ENCODE peak calls at places on chromosomes 11 and 22, in seven cellular contexts. D is PC-3, G is SK-N-SH, F is HCT116, V is GM23338, E is MM.1S, J is hepatocyte. Y is an unnamed sample.

GRCh38 chr11:44574620-44575287 is 9.3 kb downstream of the CD82 start:
- DNase-seq in D (peak; percentile 57), G (peak; percentile 3), F (no peak), V (no peak), E (peak; percentile 38), J (no peak), Y (peak; percentile 92)

GRCh38 chr11:6404341-6405038 is 14.2 kb downstream of the SMPD1 start:
- DNase-seq in D (no peak), G (no peak), F (no peak), V (no peak), E (no peak), J (no peak), Y (peak; percentile 59)

GRCh38 chr11:75432911-75433321 is at the start of gene KLHL35:
- DNase-seq in D (no peak), G (no peak), F (no peak), V (no peak), E (no peak), J (no peak), Y (no peak)

GRCh38 chr11:63666874-63667273 is 4.3 kb downstream of the ATL3 start:
- DNase-seq in D (no peak), G (no peak), F (no peak), V (no peak), E (no peak), J (no peak), Y (peak; percentile 84)

GRCh38 chr11:33315822-33316221 is 58.6 kb downstream of the HIPK3 start:
- DNase-seq in D (no peak), G (no peak), F (no peak), V (no peak), E (no peak), J (no peak), Y (no peak)

GRCh38 chr11:69587454-69588081 is 53.4 kb upstream of the CCND1 start:
- DNase-seq in D (peak; percentile 90), G (no peak), F (peak; percentile 23), V (no peak), E (no peak), J (no peak), Y (peak; percentile 93)

GRCh38 chr11:30196400-30197206 is 34.2 kb upstream of the FSHB start:
- DNase-seq in D (peak; percentile 49), G (peak; percentile 37), F (peak; percentile 32), V (peak; percentile 85), E (peak; percentile 43), J (peak; percentile 82), Y (peak; percentile 58)

GRCh38 chr11:26930518-26931247 is 63.2 kb upstream of the FIBIN start:
- DNase-seq in D (no peak), G (no peak), F (no peak), V (no peak), E (no peak), J (peak; percentile 16), Y (peak; percentile 77)

GRCh38 chr11:116117326-116118137 is 613.3 kb upstream of the CADM1 start:
- DNase-seq in D (no peak), G (no peak), F (no peak), V (no peak), E (no peak), J (no peak), Y (no peak)

GRCh38 chr11:58775066-58775708 is 43.4 kb upstream of the GLYAT start:
- DNase-seq in D (no peak), G (no peak), F (no peak), V (no peak), E (no peak), J (no peak), Y (no peak)

GRCh38 chr11:65546217-65546958 is 11.8 kb downstream of the LTBP3 start:
- DNase-seq in D (peak; percentile 94), G (peak; percentile 88), F (peak; percentile 50), V (peak; percentile 95), E (peak; percentile 96), J (peak; percentile 95), Y (no peak)

GRCh38 chr11:103433380-103433779 is 324.2 kb downstream of the DYNC2H1 start:
- DNase-seq in D (peak; percentile 96), G (no peak), F (no peak), V (no peak), E (no peak), J (no peak), Y (peak; percentile 94)

GRCh38 chr11:131099746-131100145 is 183.5 kb upstream of the SNX19 start:
- DNase-seq in D (peak; percentile 46), G (no peak), F (no peak), V (no peak), E (no peak), J (no peak), Y (peak; percentile 12)

GRCh38 chr11:78251083-78251699 is 62.5 kb downstream of the USP35 start:
- DNase-seq in D (peak; percentile 14), G (no peak), F (no peak), V (no peak), E (no peak), J (no peak), Y (peak; percentile 56)

GRCh38 chr11:77207618-77208313 is 79.7 kb downstream of the MYO7A start:
- DNase-seq in D (no peak), G (peak; percentile 7), F (no peak), V (no peak), E (no peak), J (no peak), Y (no peak)

DNA sequence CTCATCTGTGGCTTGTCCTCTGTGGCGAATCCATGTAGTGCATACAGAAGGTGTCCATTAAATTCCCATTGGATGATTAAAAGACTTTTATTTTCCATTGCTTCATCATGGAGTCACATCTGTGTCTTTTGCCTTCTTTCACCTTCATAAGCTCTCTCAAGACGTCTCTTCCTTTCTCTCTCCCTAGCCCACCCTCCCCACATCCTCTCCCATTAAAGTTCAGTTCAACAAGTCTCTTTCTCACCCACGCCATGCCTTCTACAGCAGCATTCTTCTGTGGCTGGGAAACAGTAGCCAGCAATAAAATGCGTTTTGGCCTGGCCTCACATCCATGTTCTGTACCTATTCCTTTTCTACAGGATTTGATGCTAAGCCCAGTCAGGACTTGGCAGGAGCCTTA is 7.2 kb upstream of the CD44 start:
- DNase-seq in D (no peak), G (no peak), F (no peak), V (no peak), E (no peak), J (no peak), Y (no peak)
- H3K9me2 ChIP-seq in D (no peaks in the 10 kb centered on the region), G (no peaks in the 10 kb centered on the region), F (no peaks in the 10 kb centered on the region), V (no peaks in the 10 kb centered on the region), E (no peaks in the 10 kb centered on the region), J (no peaks in the 10 kb centered on the region), Y (no peaks in the 10 kb centered on the region)

GRCh38 chr22:41642711-41643110 is 21.6 kb downstream of the XRCC6 start:
- DNase-seq in D (peak; percentile 6), G (no peak), F (no peak), V (no peak), E (no peak), J (no peak), Y (peak; percentile 60)
- TF ChIP-seq EZH2phosphoT487 in D (no peak), G (no peak), F (no peak), V (no peak), E (no peak), J (no peak), Y (no peak)

GRCh38 chr11:120682866-120683265 is 171.3 kb downstream of the GRIK4 start:
- DNase-seq in D (peak; percentile 44), G (no peak), F (no peak), V (no peak), E (no peak), J (no peak), Y (peak; percentile 92)

GRCh38 chr11:120686516-120686915 is 175.0 kb downstream of the GRIK4 start:
- DNase-seq in D (no peak), G (no peak), F (no peak), V (no peak), E (no peak), J (no peak), Y (no peak)

GRCh38 chr11:120690406-120690805 is 178.9 kb downstream of the GRIK4 start:
- DNase-seq in D (no peak), G (no peak), F (no peak), V (no peak), E (no peak), J (no peak), Y (no peak)

GRCh38 chr11:120689591-120689990 is 178.0 kb downstream of the GRIK4 start:
- DNase-seq in D (no peak), G (no peak), F (no peak), V (no peak), E (no peak), J (no peak), Y (no peak)

DNA sequence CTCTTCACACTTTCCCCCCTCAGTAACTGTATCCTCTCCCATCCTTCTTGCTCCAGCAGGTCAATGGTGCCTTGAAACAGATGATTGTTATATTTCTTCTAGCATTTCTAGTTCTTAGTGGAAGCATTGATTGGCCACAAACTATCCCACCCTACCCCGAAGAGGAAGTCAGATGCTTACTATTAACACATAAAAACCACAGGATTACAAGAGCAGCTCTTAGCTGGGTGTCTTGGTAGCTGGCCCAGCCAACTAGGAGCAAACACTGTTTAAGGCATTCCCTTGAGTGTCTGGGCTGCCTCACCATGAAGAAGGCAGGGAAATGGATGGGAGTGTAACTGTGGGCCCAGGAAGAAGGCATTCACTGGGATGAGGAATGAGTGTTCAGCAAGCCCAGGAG is 176.6 kb downstream of the GRIK4 start:
- DNase-seq in D (no peak), G (no peak), F (no peak), V (no peak), E (no peak), J (no peak), Y (no peak)
- H3K9me2 ChIP-seq in D (no peaks in the 10 kb centered on the region), G (no peaks in the 10 kb centered on the region), F (no peaks in the 10 kb centered on the region), V (peaks cover 3% of the 10 kb centered on the region), E (no peaks in the 10 kb centered on the region), J (no peaks in the 10 kb centered on the region), Y (no peaks in the 10 kb centered on the region)

GRCh38 chr11:62104001-62104400 is 19.8 kb upstream of the INCENP start:
- DNase-seq in D (no peak), G (no peak), F (no peak), V (no peak), E (no peak), J (no peak), Y (peak; percentile 19)

GRCh38 chr11:62108971-62109391 is 14.8 kb upstream of the INCENP start:
- DNase-seq in D (peak; percentile 64), G (no peak), F (no peak), V (no peak), E (no peak), J (no peak), Y (peak; percentile 73)

GRCh38 chr11:62105611-62106245 is 18.1 kb upstream of the INCENP start:
- DNase-seq in D (no peak), G (no peak), F (no peak), V (no peak), E (no peak), J (no peak), Y (peak; percentile 40)

GRCh38 chr11:62104816-62105610 is 18.8 kb upstream of the INCENP start:
- DNase-seq in D (no peak), G (no peak), F (no peak), V (no peak), E (no peak), J (no peak), Y (peak; percentile 84)

DNA sequence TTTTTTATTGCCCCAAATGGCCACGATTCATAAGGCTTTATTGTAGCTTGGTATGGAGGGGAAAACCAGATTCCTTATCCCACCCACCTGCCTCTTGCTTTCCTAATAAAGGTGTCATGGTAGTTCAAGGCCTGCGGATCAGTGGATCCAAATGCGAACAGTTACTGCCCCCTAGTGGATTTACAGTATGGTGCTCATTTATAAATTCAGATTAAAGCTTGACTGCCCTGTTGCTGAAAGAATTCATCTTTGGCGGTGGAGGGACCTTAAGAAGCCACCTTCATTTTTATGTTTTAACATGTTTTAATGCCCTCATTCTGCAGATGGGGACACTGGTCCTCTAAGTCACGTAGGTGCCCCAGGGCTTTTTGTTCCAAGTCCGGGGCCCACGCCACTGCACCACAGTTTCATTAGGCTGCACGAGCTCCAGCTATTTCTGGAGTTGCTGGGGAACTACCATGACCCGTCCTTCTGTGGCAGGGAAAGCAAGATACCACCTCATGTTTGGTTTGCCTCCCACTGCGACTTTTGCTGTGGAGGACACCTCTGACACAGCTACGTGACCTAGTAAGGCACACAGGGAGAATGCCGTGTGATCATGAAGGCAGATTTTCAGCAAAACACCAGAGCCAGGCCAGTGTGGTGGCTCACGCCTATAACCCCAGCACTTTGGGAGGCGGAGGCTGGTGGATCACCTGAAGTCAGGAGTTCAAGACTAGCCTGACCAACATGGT is 15.6 kb upstream of the INCENP start:
- DNase-seq in D (peak; percentile 85), G (peak; percentile 69), F (peak; percentile 59), V (peak; percentile 92), E (peak; percentile 65), J (peak; percentile 86), Y (peak; percentile 76)
- TF ChIP-seq EZH2phosphoT487 in D (no peak), G (no peak), F (no peak), V (no peak), E (no peak), J (no peak), Y (no peak)

Y was measured in GM23248.